ENCODE peak calls at places on chromosomes 5 and 9, in ten cellular contexts. One of them, this sample, is unnamed.

GRCh38 chr9:130660683-130661460 is 3.5 kb upstream of the PRDM12 start:
- DNase-seq in A549: no peak
- DNase-seq in prostate gland: no peak
- DNase-seq in H1: peak
- DNase-seq in IMR-90: no peak
- DNase-seq in Peyer's patch: no peak
- DNase-seq in tibial nerve: no peak
- DNase-seq in stomach: no peak
- DNase-seq in heart left ventricle: no peak
- DNase-seq in uterus: no peak
- DNase-seq in this sample: no peak

GRCh38 chr5:24621809-24622208 is 23.0 kb downstream of the CDH10 start:
- DNase-seq in A549: no peak
- DNase-seq in tibial nerve: peak
- DNase-seq in Peyer's patch: no peak
- DNase-seq in H1: no peak
- DNase-seq in IMR-90: no peak
- DNase-seq in uterus: no peak
- DNase-seq in heart left ventricle: no peak
- DNase-seq in prostate gland: no peak
- DNase-seq in stomach: no peak
- DNase-seq in this sample: no peak

GRCh38 chr5:179422213-179422839 is 77.1 kb upstream of the ADAMTS2 start:
- DNase-seq in prostate gland: no peak
- DNase-seq in IMR-90: no peak
- DNase-seq in A549: no peak
- DNase-seq in heart left ventricle: no peak
- DNase-seq in stomach: no peak
- DNase-seq in uterus: no peak
- DNase-seq in Peyer's patch: no peak
- DNase-seq in H1: no peak
- DNase-seq in tibial nerve: no peak
- DNase-seq in this sample: no peak

GRCh38 chr5:133393776-133394476 is 218.4 kb downstream of the FSTL4 start:
- DNase-seq in uterus: no peak
- DNase-seq in A549: no peak
- DNase-seq in Peyer's patch: no peak
- DNase-seq in tibial nerve: no peak
- DNase-seq in prostate gland: no peak
- DNase-seq in H1: no peak
- DNase-seq in IMR-90: no peak
- DNase-seq in stomach: no peak
- DNase-seq in heart left ventricle: no peak
- DNase-seq in this sample: no peak

GRCh38 chr9:35617548-35617947 is 665 bp downstream of the CD72 start:
- DNase-seq in stomach: no peak
- DNase-seq in heart left ventricle: no peak
- DNase-seq in uterus: no peak
- DNase-seq in prostate gland: no peak
- DNase-seq in IMR-90: no peak
- DNase-seq in Peyer's patch: peak
- DNase-seq in tibial nerve: no peak
- DNase-seq in H1: no peak
- DNase-seq in A549: no peak
- DNase-seq in this sample: no peak

GRCh38 chr5:8851101-8851500 is 694.8 kb downstream of the SEMA5A start:
- DNase-seq in H1: no peak
- DNase-seq in heart left ventricle: no peak
- DNase-seq in uterus: no peak
- DNase-seq in stomach: no peak
- DNase-seq in Peyer's patch: no peak
- DNase-seq in tibial nerve: no peak
- DNase-seq in A549: no peak
- DNase-seq in IMR-90: no peak
- DNase-seq in prostate gland: no peak
- DNase-seq in this sample: no peak

GRCh38 chr9:136939996-136940525 is 4.5 kb downstream of the FBXW5 start:
- DNase-seq in A549: no peak
- DNase-seq in heart left ventricle: peak
- DNase-seq in prostate gland: no peak
- DNase-seq in Peyer's patch: no peak
- DNase-seq in uterus: no peak
- DNase-seq in tibial nerve: no peak
- DNase-seq in H1: no peak
- DNase-seq in IMR-90: no peak
- DNase-seq in stomach: no peak
- DNase-seq in this sample: no peak

GRCh38 chr5:177478711-177479646 is 5.5 kb upstream of the DBN1 start:
- DNase-seq in H1: no peak
- DNase-seq in IMR-90: peak
- DNase-seq in heart left ventricle: peak
- DNase-seq in tibial nerve: peak
- DNase-seq in A549: no peak
- DNase-seq in Peyer's patch: peak
- DNase-seq in prostate gland: peak
- DNase-seq in uterus: peak
- DNase-seq in stomach: peak
- DNase-seq in this sample: no peak

GRCh38 chr5:75340714-75341478 is 3.9 kb downstream of the HMGCR start:
- DNase-seq in Peyer's patch: no peak
- DNase-seq in heart left ventricle: no peak
- DNase-seq in prostate gland: no peak
- DNase-seq in H1: no peak
- DNase-seq in tibial nerve: no peak
- DNase-seq in A549: no peak
- DNase-seq in stomach: no peak
- DNase-seq in uterus: no peak
- DNase-seq in IMR-90: no peak
- DNase-seq in this sample: no peak

GRCh38 chr9:99752710-99753109 is 69.0 kb upstream of the NR4A3 start:
- DNase-seq in tibial nerve: no peak
- DNase-seq in IMR-90: peak
- DNase-seq in prostate gland: no peak
- DNase-seq in uterus: no peak
- DNase-seq in A549: no peak
- DNase-seq in Peyer's patch: no peak
- DNase-seq in stomach: no peak
- DNase-seq in H1: no peak
- DNase-seq in heart left ventricle: no peak
- DNase-seq in this sample: no peak

GRCh38 chr5:1027631-1028441 is 19.2 kb downstream of the NKD2 start:
- DNase-seq in IMR-90: no peak
- DNase-seq in heart left ventricle: no peak
- DNase-seq in prostate gland: no peak
- DNase-seq in A549: no peak
- DNase-seq in Peyer's patch: no peak
- DNase-seq in stomach: no peak
- DNase-seq in uterus: no peak
- DNase-seq in tibial nerve: no peak
- DNase-seq in H1: no peak
- DNase-seq in this sample: no peak

GRCh38 chr5:143629871-143630658 is 181.9 kb upstream of the HMHB1 start:
- DNase-seq in uterus: no peak
- DNase-seq in A549: no peak
- DNase-seq in Peyer's patch: no peak
- DNase-seq in stomach: no peak
- DNase-seq in IMR-90: peak
- DNase-seq in prostate gland: no peak
- DNase-seq in tibial nerve: no peak
- DNase-seq in H1: no peak
- DNase-seq in heart left ventricle: no peak
- DNase-seq in this sample: no peak

GRCh38 chr9:2120926-2121689 is 106.0 kb downstream of the SMARCA2 start:
- DNase-seq in heart left ventricle: no peak
- DNase-seq in A549: no peak
- DNase-seq in uterus: no peak
- DNase-seq in IMR-90: peak
- DNase-seq in prostate gland: no peak
- DNase-seq in H1: no peak
- DNase-seq in stomach: no peak
- DNase-seq in tibial nerve: no peak
- DNase-seq in Peyer's patch: no peak
- DNase-seq in this sample: no peak

GRCh38 chr5:175814676-175815075 is 56.7 kb upstream of the CPLX2 start:
- DNase-seq in IMR-90: peak
- DNase-seq in prostate gland: no peak
- DNase-seq in Peyer's patch: no peak
- DNase-seq in A549: peak
- DNase-seq in H1: no peak
- DNase-seq in tibial nerve: no peak
- DNase-seq in heart left ventricle: no peak
- DNase-seq in stomach: no peak
- DNase-seq in uterus: no peak
- DNase-seq in this sample: no peak

GRCh38 chr5:19745247-19745646 is 242.8 kb downstream of the CDH18 start:
- DNase-seq in tibial nerve: no peak
- DNase-seq in Peyer's patch: no peak
- DNase-seq in heart left ventricle: no peak
- DNase-seq in prostate gland: no peak
- DNase-seq in uterus: no peak
- DNase-seq in stomach: no peak
- DNase-seq in A549: no peak
- DNase-seq in H1: peak
- DNase-seq in IMR-90: no peak
- DNase-seq in this sample: no peak

GRCh38 chr9:89530721-89531120 is 32.8 kb upstream of the SEMA4D start:
- DNase-seq in IMR-90: no peak
- DNase-seq in prostate gland: no peak
- DNase-seq in Peyer's patch: peak
- DNase-seq in H1: no peak
- DNase-seq in A549: no peak
- DNase-seq in uterus: no peak
- DNase-seq in stomach: peak
- DNase-seq in tibial nerve: no peak
- DNase-seq in heart left ventricle: no peak
- DNase-seq in this sample: no peak
- TF ChIP-seq POLR2A in IMR-90: no peak
- TF ChIP-seq POLR2A in prostate gland: no peak
- TF ChIP-seq POLR2A in Peyer's patch: no peak
- TF ChIP-seq POLR2A in H1: no peak
- TF ChIP-seq POLR2A in A549: no peak
- TF ChIP-seq POLR2A in uterus: no peak
- TF ChIP-seq POLR2A in stomach: no peak
- TF ChIP-seq POLR2A in tibial nerve: no peak
- TF ChIP-seq POLR2A in heart left ventricle: no peak
- TF ChIP-seq POLR2A in this sample: no peak

GRCh38 chr5:14144586-14145355 is 1.6 kb downstream of the TRIO start:
- DNase-seq in stomach: peak
- DNase-seq in heart left ventricle: peak
- DNase-seq in IMR-90: peak
- DNase-seq in prostate gland: peak
- DNase-seq in A549: peak
- DNase-seq in tibial nerve: peak
- DNase-seq in uterus: peak
- DNase-seq in H1: peak
- DNase-seq in Peyer's patch: peak
- DNase-seq in this sample: peak

GRCh38 chr5:14143509-14143842 is 334 bp downstream of the TRIO start:
- DNase-seq in uterus: no peak
- DNase-seq in IMR-90: no peak
- DNase-seq in prostate gland: no peak
- DNase-seq in heart left ventricle: no peak
- DNase-seq in H1: no peak
- DNase-seq in tibial nerve: no peak
- DNase-seq in stomach: no peak
- DNase-seq in A549: no peak
- DNase-seq in Peyer's patch: no peak
- DNase-seq in this sample: no peak

GRCh38 chr5:14142856-14143508 is at the start of gene TRIO:
- DNase-seq in prostate gland: peak
- DNase-seq in stomach: peak
- DNase-seq in A549: peak
- DNase-seq in uterus: peak
- DNase-seq in H1: peak
- DNase-seq in heart left ventricle: peak
- DNase-seq in Peyer's patch: peak
- DNase-seq in tibial nerve: peak
- DNase-seq in IMR-90: peak
- DNase-seq in this sample: peak

GRCh38 chr5:14145356-14146334 is 2.5 kb downstream of the TRIO start:
- DNase-seq in stomach: no peak
- DNase-seq in prostate gland: no peak
- DNase-seq in tibial nerve: no peak
- DNase-seq in IMR-90: peak
- DNase-seq in Peyer's patch: no peak
- DNase-seq in heart left ventricle: no peak
- DNase-seq in A549: no peak
- DNase-seq in H1: no peak
- DNase-seq in uterus: no peak
- DNase-seq in this sample: no peak

GRCh38 chr5:14143843-14144585 is 872 bp downstream of the TRIO start:
- DNase-seq in stomach: peak
- DNase-seq in uterus: no peak
- DNase-seq in Peyer's patch: peak
- DNase-seq in A549: no peak
- DNase-seq in H1: peak
- DNase-seq in tibial nerve: no peak
- DNase-seq in IMR-90: no peak
- DNase-seq in heart left ventricle: peak
- DNase-seq in prostate gland: no peak
- DNase-seq in this sample: peak
- TF ChIP-seq POLR2A in stomach: no peak
- TF ChIP-seq POLR2A in uterus: peak
- TF ChIP-seq POLR2A in Peyer's patch: no peak
- TF ChIP-seq POLR2A in A549: no peak
- TF ChIP-seq POLR2A in H1: no peak
- TF ChIP-seq POLR2A in tibial nerve: no peak
- TF ChIP-seq POLR2A in IMR-90: peak
- TF ChIP-seq POLR2A in heart left ventricle: no peak
- TF ChIP-seq POLR2A in prostate gland: no peak
- TF ChIP-seq POLR2A in this sample: no peak

DNA sequence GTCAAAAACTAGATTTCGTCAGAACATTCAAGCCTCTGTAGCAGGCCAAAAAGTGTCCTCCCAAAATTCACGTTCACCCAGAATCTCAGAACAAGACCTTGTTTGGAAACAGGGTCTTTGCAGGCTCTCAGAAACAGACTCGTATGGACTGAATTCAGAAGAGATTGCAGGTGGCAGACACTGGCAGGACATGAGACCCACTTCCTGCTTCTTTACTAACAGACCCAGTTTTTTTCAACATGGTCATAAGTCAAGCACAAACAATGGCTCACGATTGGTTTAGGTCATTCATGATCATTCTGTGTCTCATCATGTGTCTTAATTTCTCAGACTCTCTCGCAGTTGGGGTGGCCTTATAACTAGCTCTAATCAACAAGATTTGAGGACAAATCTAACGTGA is 5.4 kb upstream of the TENT4A start:
- DNase-seq in prostate gland: no peak
- DNase-seq in tibial nerve: no peak
- DNase-seq in heart left ventricle: no peak
- DNase-seq in H1: no peak
- DNase-seq in Peyer's patch: no peak
- DNase-seq in uterus: no peak
- DNase-seq in IMR-90: no peak
- DNase-seq in stomach: no peak
- DNase-seq in A549: no peak
- DNase-seq in this sample: no peak
- TF ChIP-seq POLR2A in prostate gland: no peak
- TF ChIP-seq POLR2A in tibial nerve: no peak
- TF ChIP-seq POLR2A in heart left ventricle: no peak
- TF ChIP-seq POLR2A in H1: no peak
- TF ChIP-seq POLR2A in Peyer's patch: no peak
- TF ChIP-seq POLR2A in uterus: no peak
- TF ChIP-seq POLR2A in IMR-90: no peak
- TF ChIP-seq POLR2A in stomach: no peak
- TF ChIP-seq POLR2A in A549: no peak
- TF ChIP-seq POLR2A in this sample: no peak

GRCh38 chr5:87095787-87096186 is 171.9 kb upstream of the RASA1 start:
- DNase-seq in A549: no peak
- DNase-seq in heart left ventricle: no peak
- DNase-seq in H1: no peak
- DNase-seq in tibial nerve: no peak
- DNase-seq in uterus: no peak
- DNase-seq in IMR-90: no peak
- DNase-seq in prostate gland: no peak
- DNase-seq in stomach: no peak
- DNase-seq in Peyer's patch: no peak
- DNase-seq in this sample: no peak
- TF ChIP-seq POLR2A in A549: no peak
- TF ChIP-seq POLR2A in heart left ventricle: no peak
- TF ChIP-seq POLR2A in H1: no peak
- TF ChIP-seq POLR2A in tibial nerve: no peak
- TF ChIP-seq POLR2A in uterus: no peak
- TF ChIP-seq POLR2A in IMR-90: no peak
- TF ChIP-seq POLR2A in prostate gland: no peak
- TF ChIP-seq POLR2A in stomach: no peak
- TF ChIP-seq POLR2A in Peyer's patch: no peak
- TF ChIP-seq POLR2A in this sample: no peak